ENCODE peak calls at places on chromosomes 16 and 17, in five cellular contexts. X is sigmoid colon, T is cardiac muscle cell, H is mammary epithelial cell, L is OCI-LY7. O is an unnamed sample.

GRCh38 chr17:7930841-7931631 is 710 bp downstream of the TRAPPC1 start:
- DNase-seq in X (no peak), T (no peak), H (no peak), L (no peak), O (no peak)

GRCh38 chr16:15807603-15808009 is 49.2 kb downstream of the MYH11 start:
- DNase-seq in X (peak; percentile 88), T (peak; percentile 89), H (no peak), L (no peak), O (no peak)

GRCh38 chr17:48307814-48308411 is 122.1 kb downstream of the SKAP1 start:
- DNase-seq in X (peak; percentile 69), T (peak; percentile 68), H (peak; percentile 37), L (peak; percentile 70), O (peak; percentile 13)

GRCh38 chr17:30188211-30188939 is 47.1 kb downstream of the SLC6A4 start:
- DNase-seq in X (no peak), T (no peak), H (peak; percentile 14), L (no peak), O (peak; percentile 29)

GRCh38 chr17:78997881-78998280 is 11.7 kb downstream of the CANT1 start:
- DNase-seq in X (peak; percentile 50), T (no peak), H (no peak), L (no peak), O (no peak)

GRCh38 chr17:77881545-77881944 is 77.0 kb upstream of the TNRC6C start:
- DNase-seq in X (peak; percentile 91), T (peak; percentile 90), H (peak; percentile 55), L (peak; percentile 95), O (no peak)

GRCh38 chr16:25010542-25010941 is 4.6 kb downstream of the ARHGAP17 start:
- DNase-seq in X (no peak), T (no peak), H (no peak), L (no peak), O (no peak)

GRCh38 chr17:58301504-58302150 is 20.9 kb upstream of the MPO start:
- DNase-seq in X (peak; percentile 56), T (no peak), H (no peak), L (no peak), O (no peak)

GRCh38 chr16:23876256-23876896 is 40.6 kb downstream of the PRKCB start:
- DNase-seq in X (no peak), T (no peak), H (no peak), L (no peak), O (no peak)

GRCh38 chr17:62704381-62704971 is 77.0 kb downstream of the MRC2 start:
- DNase-seq in X (peak; percentile 76), T (peak; percentile 29), H (peak; percentile 92), L (no peak), O (no peak)

GRCh38 chr16:14525021-14525420 is 105.0 kb downstream of the PARN start:
- DNase-seq in X (no peak), T (no peak), H (no peak), L (no peak), O (no peak)

GRCh38 chr17:35766489-35766877 is 5.8 kb downstream of the C17orf50 start:
- DNase-seq in X (no peak), T (no peak), H (no peak), L (no peak), O (no peak)

GRCh38 chr17:34254651-34255380 is at the start of gene CCL2:
- DNase-seq in X (peak; percentile 92), T (peak; percentile 94), H (no peak), L (no peak), O (no peak)

GRCh38 chr17:66570353-66571195 is 264.3 kb upstream of the CACNG5 start:
- DNase-seq in X (no peak), T (no peak), H (no peak), L (no peak), O (no peak)

GRCh38 chr17:48002208-48002919 is 31.5 kb downstream of the CDK5RAP3 start:
- DNase-seq in X (no peak), T (peak; percentile 84), H (peak; percentile 80), L (peak; percentile 60), O (peak; percentile 69)

GRCh38 chr16:58488531-58488930 is 11.4 kb upstream of the NDRG4 start:
- DNase-seq in X (no peak), T (no peak), H (no peak), L (no peak), O (no peak)

GRCh38 chr17:15392326-15392739 is 50.9 kb upstream of the TEKT3 start:
- DNase-seq in X (no peak), T (peak; percentile 77), H (peak; percentile 96), L (no peak), O (no peak)

GRCh38 chr16:78703951-78704350 is 604.5 kb downstream of the WWOX start:
- DNase-seq in X (no peak), T (peak; percentile 8), H (no peak), L (no peak), O (no peak)

GRCh38 chr16:78704421-78704820 is 605.0 kb downstream of the WWOX start:
- DNase-seq in X (no peak), T (peak; percentile 41), H (no peak), L (no peak), O (no peak)

GRCh38 chr16:78706637-78707036 is 607.2 kb downstream of the WWOX start:
- DNase-seq in X (no peak), T (no peak), H (no peak), L (no peak), O (no peak)

GRCh38 chr16:78709137-78709871 is 609.9 kb downstream of the WWOX start:
- DNase-seq in X (no peak), T (no peak), H (no peak), L (no peak), O (no peak)

DNA sequence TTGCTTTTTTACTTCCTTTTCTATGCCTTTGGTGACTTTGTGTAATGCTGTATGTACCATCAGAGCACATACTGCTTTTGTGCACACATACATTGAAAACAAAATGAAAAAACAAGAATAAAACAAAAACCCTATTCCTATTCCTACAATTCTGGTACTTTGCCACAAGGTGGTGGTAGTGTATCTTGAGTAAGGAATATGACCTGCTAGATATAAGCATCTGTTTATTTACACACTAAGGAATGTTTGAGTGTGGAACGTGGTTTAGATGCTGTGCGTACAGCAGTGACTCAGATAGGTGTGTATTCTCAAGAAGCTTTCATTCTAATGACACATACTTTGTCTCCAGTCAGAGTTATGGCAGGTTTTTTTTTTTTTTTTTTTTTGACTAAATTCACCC is 606.2 kb downstream of the WWOX start:
- DNase-seq in X (no peak), T (peak; percentile 15), H (peak; percentile 66), L (peak; percentile 22), O (no peak)
- TF ChIP-seq CTCF in X (no peak), T (peak; percentile 13), H (peak; percentile 56), L (peak; percentile 74), O (peak; percentile 46)

GRCh38 chr17:43025766-43026537 is 921 bp downstream of the RND2 start:
- DNase-seq in X (no peak), T (no peak), H (no peak), L (no peak), O (no peak)

GRCh38 chr17:43027091-43028032 is 2.3 kb downstream of the RND2 start:
- DNase-seq in X (no peak), T (no peak), H (no peak), L (no peak), O (no peak)

GRCh38 chr17:43026610-43027009 is 1.6 kb downstream of the RND2 start:
- DNase-seq in X (no peak), T (no peak), H (no peak), L (no peak), O (no peak)

GRCh38 chr17:43025290-43025657 is 243 bp downstream of the RND2 start:
- DNase-seq in X (no peak), T (no peak), H (no peak), L (no peak), O (no peak)

DNA sequence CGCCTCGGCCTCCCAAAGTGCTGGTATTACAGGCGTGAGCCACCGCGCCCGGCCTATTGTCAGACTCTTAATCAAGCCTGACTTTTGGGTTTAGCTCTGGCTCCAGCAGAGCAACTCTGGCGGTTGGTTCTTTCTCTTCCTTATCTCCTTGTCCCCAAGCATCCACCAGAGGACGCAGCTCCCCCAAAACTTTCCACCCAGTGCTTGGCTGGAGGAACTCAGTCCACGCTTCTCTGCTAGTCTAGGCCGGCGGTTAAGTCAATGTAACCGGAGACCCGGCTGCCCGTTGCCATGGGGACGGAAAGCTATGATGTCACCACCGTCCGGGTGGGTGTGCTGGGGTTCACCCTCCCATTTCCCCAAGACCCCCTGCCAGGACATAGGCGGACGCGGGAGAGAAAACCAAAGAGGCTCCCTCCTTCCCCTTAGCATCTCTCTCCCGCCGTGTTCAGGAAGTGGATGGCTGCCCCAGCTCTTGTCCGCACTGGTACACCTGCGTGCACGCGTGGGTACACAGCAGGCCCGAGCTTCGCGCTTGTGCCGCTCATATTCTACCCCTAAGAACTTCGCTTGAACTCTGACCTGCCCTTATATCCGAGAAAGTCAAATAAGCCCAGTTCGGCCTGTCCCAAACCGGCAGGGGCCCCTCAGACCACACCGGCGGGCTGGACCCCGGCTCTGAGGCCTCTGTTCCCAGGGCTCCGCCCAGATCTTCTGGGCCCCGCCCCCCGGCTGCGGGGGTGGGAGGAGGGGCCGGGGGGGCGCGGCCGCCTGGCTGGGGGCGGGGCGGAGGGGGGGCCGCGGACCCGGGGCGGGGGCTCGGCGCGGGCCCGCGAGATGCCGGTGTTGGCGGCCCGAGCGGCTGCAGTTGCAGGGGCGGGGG is at the start of gene RND2:
- DNase-seq in X (peak; percentile 97), T (peak; percentile 96), H (peak; percentile 84), L (peak; percentile 93), O (peak; percentile 63)
- H3K4me3 ChIP-seq in X (peak within 1 kb of the TSS; percentile 54), T (peak within 1 kb of the TSS; percentile 49), H (peak within 1 kb of the TSS; percentile 52), L (peak within 1 kb of the TSS; percentile 67), O (peak within 1 kb of the TSS; percentile 54)

DNA sequence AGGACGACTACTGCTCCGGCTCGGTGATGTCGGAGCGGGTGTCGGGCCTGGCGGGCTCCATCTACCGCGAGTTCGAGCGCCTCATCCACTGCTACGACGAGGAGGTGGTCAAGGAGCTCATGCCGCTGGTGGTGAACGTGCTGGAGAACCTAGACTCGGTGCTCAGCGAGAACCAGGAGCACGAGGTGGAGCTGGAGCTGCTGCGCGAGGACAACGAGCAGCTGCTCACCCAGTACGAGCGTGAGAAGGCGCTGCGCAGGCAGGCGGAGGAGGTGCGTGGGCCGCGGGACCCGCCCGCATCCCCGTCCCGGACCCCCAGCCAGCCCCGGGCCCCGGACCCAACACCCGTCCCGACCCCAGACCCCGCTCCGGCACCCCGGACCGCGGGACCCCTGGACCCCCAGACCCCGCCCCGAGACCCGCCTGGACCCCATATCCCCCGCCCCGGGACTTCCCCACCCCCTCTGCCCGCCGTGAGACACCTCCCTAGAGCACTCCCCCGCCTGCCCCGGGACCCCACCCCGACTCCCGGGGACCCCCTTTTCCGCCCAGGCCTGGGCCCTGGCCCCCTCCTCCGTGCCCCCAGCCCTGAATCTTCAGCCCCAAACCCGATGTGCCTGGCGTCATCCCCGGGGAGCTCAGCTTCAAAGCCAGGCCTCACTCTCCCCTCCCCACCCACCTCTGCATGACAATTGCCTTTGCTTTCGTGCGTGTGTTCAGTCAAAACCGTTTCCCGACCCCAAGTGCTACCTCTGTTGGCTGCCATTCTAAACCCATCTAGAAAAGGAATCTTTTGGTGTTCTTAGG is 594 bp downstream of the MAPK8IP3 start:
- DNase-seq in X (no peak), T (peak; percentile 43), H (no peak), L (peak; percentile 63), O (no peak)
- TF ChIP-seq CTCF in X (no peak), T (no peak), H (no peak), L (no peak), O (no peak)

GRCh38 chr16:87541882-87542234 is 49.0 kb upstream of the ZCCHC14 start:
- DNase-seq in X (no peak), T (peak; percentile 50), H (no peak), L (no peak), O (no peak)

GRCh38 chr16:87541004-87541881 is 48.4 kb upstream of the ZCCHC14 start:
- DNase-seq in X (no peak), T (peak; percentile 73), H (no peak), L (no peak), O (no peak)

GRCh38 chr16:87539113-87539512 is 46.3 kb upstream of the ZCCHC14 start:
- DNase-seq in X (no peak), T (no peak), H (no peak), L (no peak), O (no peak)

GRCh38 chr16:87538594-87538993 is 45.8 kb upstream of the ZCCHC14 start:
- DNase-seq in X (no peak), T (peak; percentile 26), H (no peak), L (no peak), O (no peak)

GRCh38 chr16:87540072-87540976 is 47.5 kb upstream of the ZCCHC14 start:
- DNase-seq in X (no peak), T (no peak), H (no peak), L (no peak), O (no peak)
- H3K4me3 ChIP-seq in X (no peak overlapping the region), T (no peak overlapping the region), H (no peak overlapping the region), L (no peak overlapping the region), O (no peak overlapping the region)

O was measured in epithelial cell of proximal tubule.